ENCODE peak calls at places on chromosomes 3 and 15, in four cellular contexts. M is naive thymus-derived CD4-positive, alpha-beta T cell; D is GM23248; E is ascending aorta. F is an unnamed sample.

GRCh38 chr15:48414015-48414414 is 82.8 kb downstream of the DUT start:
- DNase-seq in M (no peak), D (peak), E (no peak), F (no peak)

GRCh38 chr15:52011711-52012144 is 7.3 kb upstream of the MAPK6 start:
- DNase-seq in E (no peak), D (no peak), M (no peak), F (no peak)

GRCh38 chr15:100502651-100503050 is 26.1 kb downstream of the CERS3 start:
- DNase-seq in E (no peak), M (no peak), D (no peak), F (no peak)

GRCh38 chr3:171862993-171863521 is 19.9 kb downstream of the TMEM212 start:
- DNase-seq in D (no peak), E (no peak), M (no peak), F (no peak)

GRCh38 chr15:59315914-59316428 is 56.7 kb downstream of the MYO1E start:
- DNase-seq in E (no peak), D (peak), M (no peak), F (no peak)

GRCh38 chr3:135192929-135193328 is 397.9 kb downstream of the EPHB1 start:
- DNase-seq in M (no peak), D (peak), E (no peak), F (no peak)

GRCh38 chr3:124409650-124410275 is 320.5 kb upstream of the UMPS start:
- DNase-seq in E (no peak), D (peak), M (no peak), F (no peak)

GRCh38 chr3:132394334-132394733 is 23.0 kb upstream of the DNAJC13 start:
- DNase-seq in M (no peak), E (no peak), D (peak), F (no peak)

GRCh38 chr3:34382859-34383258 is 584.4 kb downstream of the PDCD6IP start:
- DNase-seq in D (no peak), M (no peak), E (no peak), F (no peak)

GRCh38 chr15:39495871-39496459 is 84.9 kb upstream of the THBS1 start:
- DNase-seq in D (peak), M (no peak), E (no peak), F (no peak)

GRCh38 chr15:62958528-62958927 is 84.0 kb upstream of the TPM1 start:
- DNase-seq in D (peak), E (no peak), M (no peak), F (no peak)

GRCh38 chr3:142356818-142357217 is 91.0 kb downstream of the XRN1 start:
- DNase-seq in E (no peak), D (no peak), M (no peak), F (no peak)

GRCh38 chr15:65303687-65304392 is 637 bp upstream of the RNU5B-1 start:
- DNase-seq in M (no peak), D (peak), E (no peak), F (no peak)

GRCh38 chr3:10351013-10351735 is 30.3 kb upstream of the SEC13 start:
- DNase-seq in M (no peak), D (no peak), E (no peak), F (no peak)

GRCh38 chr3:31219131-31219843 is 313.4 kb upstream of the STT3B start:
- DNase-seq in M (no peak), D (peak), E (no peak), F (no peak)

GRCh38 chr3:188975612-188976314 is 196.0 kb upstream of the TPRG1 start:
- DNase-seq in E (no peak), M (no peak), D (no peak), F (no peak)

GRCh38 chr3:42572278-42572677 is 9.5 kb downstream of the SEC22C start:
- DNase-seq in D (peak), M (no peak), E (no peak), F (peak)

GRCh38 chr3:178517665-178518366 is 18.4 kb upstream of the KCNMB2 start:
- DNase-seq in M (no peak), E (no peak), D (no peak), F (no peak)

GRCh38 chr3:126083511-126083912 is 412 bp downstream of the SLC41A3 start:
- DNase-seq in E (no peak), M (no peak), D (peak), F (no peak)

GRCh38 chr3:100042144-100042543 is 72.2 kb downstream of the FILIP1L start:
- DNase-seq in D (peak), M (no peak), E (no peak), F (no peak)

GRCh38 chr15:33810806-33811205 is 157.5 kb upstream of the CHRM5 start:
- DNase-seq in M (no peak), D (no peak), E (no peak), F (no peak)

GRCh38 chr15:82663186-82663600 is 16.0 kb upstream of the CPEB1 start:
- DNase-seq in D (peak), E (no peak), M (peak), F (no peak)

GRCh38 chr3:166284994-166285393 is 447.8 kb upstream of the BCHE start:
- DNase-seq in E (no peak), D (no peak), M (no peak), F (no peak)

GRCh38 chr3:15510493-15510892 is 11.0 kb downstream of the COLQ start:
- DNase-seq in E (no peak), D (no peak), M (no peak), F (no peak)

GRCh38 chr15:91271565-91272153 is 171.6 kb downstream of the SV2B start:
- DNase-seq in E (no peak), M (peak), D (peak), F (peak)

GRCh38 chr3:113374078-113374477 is 67.2 kb downstream of the CFAP44 start:
- DNase-seq in M (no peak), D (no peak), E (no peak), F (no peak)

GRCh38 chr15:39429898-39430357 is 151.0 kb upstream of the THBS1 start:
- DNase-seq in M (no peak), E (no peak), D (peak), F (no peak)

GRCh38 chr15:28127036-28127435 is 27.9 kb upstream of the OCA2 start:
- DNase-seq in E (no peak), D (no peak), M (no peak), F (no peak)

GRCh38 chr3:36444909-36445308 is 64.6 kb downstream of the STAC start:
- DNase-seq in M (no peak), E (no peak), D (peak), F (no peak)

GRCh38 chr3:142596726-142597088 is 514 bp downstream of the PLS1 start:
- DNase-seq in D (no peak), E (no peak), M (no peak), F (no peak)

GRCh38 chr3:35638640-35639250 is 580 bp upstream of the ARPP21 start:
- DNase-seq in D (no peak), E (no peak), M (no peak), F (no peak)

GRCh38 chr3:113783980-113784379 is 37.1 kb downstream of the ATP6V1A start:
- DNase-seq in M (no peak), D (peak), E (no peak), F (no peak)

GRCh38 chr3:155076888-155077287 is 3.2 kb upstream of the MME start:
- DNase-seq in E (no peak), D (no peak), M (no peak), F (no peak)

GRCh38 chr3:155080692-155081091 is 573 bp downstream of the MME start:
- DNase-seq in M (no peak), E (no peak), D (peak), F (no peak)

GRCh38 chr3:155078959-155079794 is 942 bp upstream of the MME start:
- DNase-seq in M (no peak), E (no peak), D (peak), F (no peak)

GRCh38 chr3:155083313-155083905 is 3.3 kb downstream of the MME start:
- DNase-seq in E (no peak), M (no peak), D (no peak), F (no peak)

DNA sequence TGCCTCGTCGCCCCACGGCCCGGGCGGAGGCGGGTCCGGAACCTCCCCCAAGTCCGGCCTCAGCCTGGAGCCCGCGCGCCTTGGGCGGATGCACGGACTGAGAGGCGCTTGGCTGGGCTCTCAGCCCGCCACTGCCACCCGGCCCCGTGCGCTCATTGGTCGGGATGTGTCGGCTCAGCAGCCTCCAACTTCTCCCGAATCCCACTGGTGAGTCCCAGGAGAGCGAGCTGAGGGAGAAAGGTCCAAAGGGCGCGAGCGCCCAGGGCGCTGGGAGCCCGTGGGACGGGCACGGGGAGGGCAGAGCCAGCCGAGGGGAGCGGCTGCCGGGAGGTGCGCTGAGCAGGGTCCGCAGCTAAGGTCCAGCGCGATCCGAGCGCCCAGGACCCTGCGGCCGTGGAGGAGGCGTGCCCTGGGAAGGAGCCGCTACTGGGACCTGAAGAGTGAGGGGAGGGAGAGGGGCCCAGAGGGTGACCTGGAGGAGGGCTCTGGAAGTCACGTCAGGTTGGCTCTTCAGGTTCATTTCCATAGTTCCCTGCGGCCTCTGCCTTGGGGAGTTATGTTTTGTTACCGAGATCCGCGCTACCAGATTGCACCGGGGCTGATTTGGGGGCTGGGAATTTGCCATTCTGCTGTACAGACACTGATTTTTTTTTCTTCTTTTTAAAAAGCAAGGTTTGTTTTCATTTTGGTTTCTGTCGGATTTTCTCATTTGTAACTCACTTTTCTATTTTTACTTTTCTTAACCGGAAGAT is at the start of gene MME:
- DNase-seq in M (no peak), D (peak), E (no peak), F (no peak)
- H3K27ac ChIP-seq in M (no peak), D (peak), E (no peak), F (no peak)

DNA sequence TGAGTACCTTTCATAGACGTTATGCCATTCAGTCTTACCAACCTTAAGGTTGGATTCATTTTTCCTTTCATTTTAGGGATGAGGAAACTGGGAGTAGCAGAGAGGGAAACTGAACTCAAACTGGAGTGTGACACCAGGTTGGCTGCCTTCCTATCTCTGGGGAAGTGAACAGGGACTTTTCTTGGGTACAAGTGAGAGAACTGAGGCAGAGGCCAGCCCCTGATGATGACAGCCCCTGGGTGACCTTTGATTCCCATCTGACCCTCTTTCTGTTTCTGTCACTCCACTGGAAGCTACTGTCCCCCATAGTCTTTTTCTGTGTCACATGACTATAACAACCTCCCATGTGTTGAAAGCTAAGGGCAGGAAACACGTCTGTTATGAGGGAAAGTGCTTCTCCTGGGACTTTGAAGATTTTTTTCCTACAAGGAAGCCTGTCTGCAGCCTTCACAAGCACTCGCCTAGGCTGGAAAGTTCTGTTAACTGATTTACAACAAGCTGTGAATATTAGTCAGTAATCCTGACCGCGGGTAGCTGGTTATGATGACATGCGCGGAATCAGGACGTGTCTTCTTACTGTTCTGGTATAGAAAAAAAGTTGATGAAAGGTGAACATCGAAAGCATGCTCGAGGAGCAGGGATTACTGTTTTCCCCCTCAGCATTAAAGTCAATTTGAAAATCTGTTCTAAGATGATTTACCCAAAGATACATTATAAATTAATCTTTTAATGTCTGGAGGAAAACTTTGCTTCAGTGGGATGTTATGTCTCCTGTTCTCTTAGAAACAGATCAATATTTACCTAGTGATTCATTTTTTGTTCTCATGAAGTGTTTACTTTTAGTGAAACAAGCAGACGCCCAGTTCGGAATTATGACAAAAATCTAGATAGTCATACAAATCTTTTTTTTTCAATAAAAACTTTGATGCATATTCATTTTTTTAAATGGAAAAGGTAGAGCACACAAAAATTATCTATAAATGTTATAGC is 31.5 kb downstream of the ABHD2 start:
- DNase-seq in D (peak), M (no peak), E (no peak), F (no peak)
- H3K27ac ChIP-seq in D (peak), M (no peak), E (peak), F (no peak)

GRCh38 chr15:70702584-70702983 is 60.8 kb downstream of the UACA start:
- DNase-seq in D (no peak), E (no peak), M (no peak), F (no peak)

GRCh38 chr15:70704166-70704565 is 59.2 kb downstream of the UACA start:
- DNase-seq in E (no peak), M (no peak), D (no peak), F (no peak)

GRCh38 chr15:70701891-70702568 is 61.3 kb downstream of the UACA start:
- DNase-seq in M (no peak), E (no peak), D (peak), F (no peak)

GRCh38 chr15:70703483-70703882 is 59.9 kb downstream of the UACA start:
- DNase-seq in E (no peak), D (peak), M (no peak), F (no peak)

GRCh38 chr15:70703066-70703465 is 60.3 kb downstream of the UACA start:
- DNase-seq in D (no peak), E (no peak), M (no peak), F (no peak)
- H3K27ac ChIP-seq in D (peak), E (peak), M (no peak), F (no peak)

GRCh38 chr3:194268659-194269487 is 82.3 kb downstream of the CPN2 start:
- DNase-seq in D (no peak), M (no peak), E (no peak), F (no peak)
- H3K27ac ChIP-seq in D (no peak), M (no peak), E (peak), F (no peak)